ENCODE peak calls at places on chromosomes 7 and 10, in four cellular contexts. S is NT2/D1, T is H1, A is GM12878. G is an unnamed sample.

GRCh38 chr7:116395125-116395791 is 104.3 kb upstream of the CAV2 start:
- DNase-seq in S (no peak), A (no peak), T (peak; percentile 23), G (no peak)

GRCh38 chr7:111568870-111569462 is 6.7 kb upstream of the IMMP2L start:
- DNase-seq in A (no peak), T (no peak), S (no peak), G (no peak)

GRCh38 chr7:37109853-37110252 is 338.8 kb downstream of the ELMO1 start:
- DNase-seq in A (no peak), T (no peak), S (no peak), G (peak; percentile 35)

GRCh38 chr10:90418869-90419652 is 438.8 kb downstream of the HTR7 start:
- DNase-seq in A (no peak), T (no peak), S (no peak), G (peak; percentile 7)

GRCh38 chr7:69684955-69685631 is 86.8 kb downstream of the AUTS2 start:
- DNase-seq in A (no peak), T (no peak), S (no peak), G (no peak)

GRCh38 chr10:101301111-101301731 is 52.7 kb upstream of the BTRC start:
- DNase-seq in A (no peak), T (peak; percentile 49), S (no peak), G (peak; percentile 51)

GRCh38 chr7:158603773-158604755 is 16.4 kb upstream of the PTPRN2 start:
- DNase-seq in T (no peak), S (no peak), A (no peak), G (no peak)

GRCh38 chr7:83701744-83702143 is 52.8 kb upstream of the SEMA3E start:
- DNase-seq in T (no peak), S (no peak), A (no peak), G (no peak)

GRCh38 chr10:28250782-28251181 is 52.1 kb downstream of the MPP7 start:
- DNase-seq in S (no peak), A (no peak), T (no peak), G (peak; percentile 29)

DNA sequence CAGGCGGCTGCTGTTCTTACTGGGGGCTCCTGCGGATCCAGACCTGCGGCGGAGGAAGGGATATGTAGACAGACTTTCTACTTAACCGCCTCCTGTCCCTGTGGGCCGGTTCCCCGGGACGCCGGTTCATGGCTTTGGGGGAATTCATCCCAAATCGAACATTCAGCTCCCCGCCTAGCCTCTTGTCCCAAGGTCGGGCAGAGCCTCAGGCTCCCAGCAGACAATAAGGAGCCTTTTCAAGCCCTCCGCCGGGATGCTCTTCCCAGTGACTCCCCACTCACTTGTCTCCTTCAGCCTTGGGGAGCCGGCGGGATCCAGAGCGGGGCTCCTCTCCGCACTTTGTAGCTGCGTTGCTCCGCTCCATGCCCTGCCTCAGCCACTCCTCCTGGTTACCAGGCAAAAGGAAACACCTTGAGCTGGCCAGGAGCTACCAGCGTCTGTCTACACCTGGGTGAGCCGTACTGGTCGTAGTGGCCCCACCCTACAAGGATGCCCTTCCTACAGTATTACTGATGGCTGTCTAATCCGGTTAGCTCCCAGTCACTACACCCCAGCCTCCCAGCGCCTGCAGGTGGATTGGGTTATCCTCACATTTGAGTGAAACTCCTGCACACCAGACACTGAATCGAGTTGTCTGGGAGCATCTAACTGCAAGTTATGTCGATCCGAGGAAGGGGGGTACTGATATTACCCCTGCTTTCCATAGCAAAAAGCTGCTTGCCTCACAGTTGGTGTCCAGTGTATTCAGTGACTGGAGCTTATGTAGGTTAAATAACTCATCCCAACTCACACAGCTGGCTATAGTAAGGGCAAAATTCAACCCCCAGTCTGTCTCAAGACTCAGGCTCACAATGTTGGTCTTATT is at the start of gene C10orf95:
- DNase-seq in A (no peak), T (no peak), S (no peak), G (no peak)
- TF ChIP-seq SUZ12 in A (no peak), T (no peak), S (no peak), G (no peak)

GRCh38 chr7:84912993-84913635 is 273.7 kb downstream of the SEMA3D start:
- DNase-seq in A (no peak), S (no peak), T (peak; percentile 9), G (no peak)
- H3K36me3 ChIP-seq in A (no peaks in the 10 kb centered on the region), S (no peaks in the 10 kb centered on the region), T (no peaks in the 10 kb centered on the region), G (no peaks in the 10 kb centered on the region)

GRCh38 chr10:114876602-114877300 is 55.2 kb downstream of the FHIP2A start:
- DNase-seq in S (peak; percentile 73), A (peak; percentile 8), T (peak; percentile 71), G (peak; percentile 57)
- TF ChIP-seq SUZ12 in S (no peak), A (no peak), T (no peak), G (no peak)

GRCh38 chr7:43634384-43634783 is 51.5 kb downstream of the STK17A start:
- DNase-seq in T (no peak), S (no peak), A (no peak), G (no peak)

GRCh38 chr7:43630466-43630865 is 47.6 kb downstream of the STK17A start:
- DNase-seq in A (no peak), T (no peak), S (no peak), G (no peak)

GRCh38 chr7:43628431-43628830 is 45.5 kb downstream of the STK17A start:
- DNase-seq in A (no peak), T (no peak), S (no peak), G (no peak)

GRCh38 chr7:43629857-43630256 is 46.9 kb downstream of the STK17A start:
- DNase-seq in S (no peak), T (no peak), A (no peak), G (no peak)

GRCh38 chr7:43631559-43631958 is 48.7 kb downstream of the STK17A start:
- DNase-seq in A (no peak), S (no peak), T (no peak), G (no peak)
- H3K36me3 ChIP-seq in A (peaks cover 10% of the 10 kb centered on the region), S (peaks cover 75% of the 10 kb centered on the region), T (peaks cover 39% of the 10 kb centered on the region), G (peaks cover 32% of the 10 kb centered on the region)

DNA sequence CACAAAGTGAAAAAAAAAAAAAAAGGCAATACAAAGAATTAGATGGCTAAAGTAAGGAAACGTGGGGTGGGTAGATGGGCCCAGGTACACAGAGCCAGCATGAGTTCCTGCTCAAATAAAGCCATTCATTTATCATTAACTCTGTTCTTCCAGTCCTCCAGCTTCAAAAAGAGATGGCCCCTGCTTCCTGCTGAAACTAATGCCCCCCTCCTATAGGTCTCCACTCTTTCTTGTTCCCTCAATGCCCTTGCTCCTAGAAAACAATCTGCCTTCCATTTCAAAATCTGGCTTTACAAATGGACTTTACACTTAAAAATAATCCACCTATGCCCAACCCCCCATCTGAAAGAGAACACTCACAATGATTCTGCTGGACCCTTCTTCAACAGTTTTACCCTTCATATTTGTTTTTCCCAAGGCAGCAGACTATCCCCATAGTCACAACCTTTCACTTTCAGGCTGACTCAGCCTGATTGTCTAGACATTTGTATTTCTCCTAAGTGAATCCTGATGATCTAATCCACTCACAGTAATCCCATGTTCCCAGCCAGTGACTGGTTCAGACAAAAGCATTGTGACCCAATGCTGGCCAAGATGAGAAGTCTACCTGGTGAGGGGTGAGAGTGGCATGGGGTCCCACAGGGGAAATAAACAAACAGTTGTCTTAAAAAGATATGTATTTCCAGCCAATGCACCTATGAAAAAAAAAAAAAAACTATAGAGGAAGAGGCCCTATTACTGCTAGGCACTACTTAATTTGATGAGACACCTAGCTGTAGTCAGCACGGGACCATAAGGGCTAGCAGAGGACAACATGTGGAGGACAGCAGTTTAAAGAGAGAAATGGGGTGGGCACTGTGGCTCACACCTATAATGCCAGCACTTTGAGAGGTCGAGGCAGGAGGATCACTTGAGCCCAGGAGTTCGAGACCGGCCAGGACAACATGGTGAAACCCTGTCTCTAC is 74.6 kb upstream of the GRID1 start:
- DNase-seq in A (no peak), T (no peak), S (no peak), G (peak; percentile 99)
- TF ChIP-seq SUZ12 in A (no peak), T (no peak), S (no peak), G (no peak)

GRCh38 chr7:27616186-27616491 is 46.5 kb downstream of the HIBADH start:
- DNase-seq in T (no peak), S (no peak), A (no peak), G (no peak)

GRCh38 chr7:27615420-27616185 is 47.1 kb downstream of the HIBADH start:
- DNase-seq in S (no peak), T (no peak), A (no peak), G (no peak)

GRCh38 chr7:27617651-27618381 is 44.9 kb downstream of the HIBADH start:
- DNase-seq in A (no peak), T (no peak), S (no peak), G (peak; percentile 82)

GRCh38 chr7:27616914-27617548 is 45.7 kb downstream of the HIBADH start:
- DNase-seq in S (no peak), A (no peak), T (no peak), G (peak; percentile 12)

GRCh38 chr7:27619492-27619891 is 43.2 kb downstream of the HIBADH start:
- DNase-seq in A (no peak), T (no peak), S (no peak), G (no peak)
- H3K36me3 ChIP-seq in A (no peaks in the 10 kb centered on the region), T (peaks cover 10% of the 10 kb centered on the region), S (peaks cover 8% of the 10 kb centered on the region), G (peaks cover 2% of the 10 kb centered on the region)

GRCh38 chr7:16001477-16001876 is 315.0 kb upstream of the MEOX2 start:
- DNase-seq in S (no peak), A (no peak), T (no peak), G (no peak)

GRCh38 chr7:15995027-15995426 is 308.5 kb upstream of the MEOX2 start:
- DNase-seq in S (no peak), A (no peak), T (no peak), G (no peak)

GRCh38 chr7:15998617-15999016 is 312.1 kb upstream of the MEOX2 start:
- DNase-seq in T (no peak), A (no peak), S (no peak), G (no peak)
- TF ChIP-seq SUZ12 in T (no peak), A (no peak), S (no peak), G (no peak)

DNA sequence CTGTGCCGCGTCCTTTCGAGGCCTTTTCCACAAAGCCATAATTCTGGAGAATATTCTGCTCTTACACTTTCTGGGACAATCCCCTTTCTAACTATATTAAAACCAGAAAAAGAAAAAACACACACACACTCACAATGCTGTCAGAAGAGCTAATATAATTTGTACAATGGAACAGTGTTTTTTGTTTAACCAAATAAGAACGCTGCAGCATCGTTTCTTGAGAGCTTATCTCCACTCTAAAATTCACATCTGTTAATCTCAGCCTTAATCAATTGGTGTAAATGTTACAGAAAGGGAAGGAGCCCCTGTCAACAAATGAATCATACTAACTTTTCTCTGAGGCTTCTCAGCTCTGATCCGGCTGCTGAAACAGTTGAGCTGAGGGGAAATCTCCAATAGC is 123.9 kb downstream of the GALNT11 start:
- DNase-seq in T (no peak), S (no peak), A (no peak), G (no peak)
- H3K36me3 ChIP-seq in T (peaks cover 74% of the 10 kb centered on the region), S (peaks cover 63% of the 10 kb centered on the region), A (peaks cover 22% of the 10 kb centered on the region), G (peaks cover 23% of the 10 kb centered on the region)

DNA sequence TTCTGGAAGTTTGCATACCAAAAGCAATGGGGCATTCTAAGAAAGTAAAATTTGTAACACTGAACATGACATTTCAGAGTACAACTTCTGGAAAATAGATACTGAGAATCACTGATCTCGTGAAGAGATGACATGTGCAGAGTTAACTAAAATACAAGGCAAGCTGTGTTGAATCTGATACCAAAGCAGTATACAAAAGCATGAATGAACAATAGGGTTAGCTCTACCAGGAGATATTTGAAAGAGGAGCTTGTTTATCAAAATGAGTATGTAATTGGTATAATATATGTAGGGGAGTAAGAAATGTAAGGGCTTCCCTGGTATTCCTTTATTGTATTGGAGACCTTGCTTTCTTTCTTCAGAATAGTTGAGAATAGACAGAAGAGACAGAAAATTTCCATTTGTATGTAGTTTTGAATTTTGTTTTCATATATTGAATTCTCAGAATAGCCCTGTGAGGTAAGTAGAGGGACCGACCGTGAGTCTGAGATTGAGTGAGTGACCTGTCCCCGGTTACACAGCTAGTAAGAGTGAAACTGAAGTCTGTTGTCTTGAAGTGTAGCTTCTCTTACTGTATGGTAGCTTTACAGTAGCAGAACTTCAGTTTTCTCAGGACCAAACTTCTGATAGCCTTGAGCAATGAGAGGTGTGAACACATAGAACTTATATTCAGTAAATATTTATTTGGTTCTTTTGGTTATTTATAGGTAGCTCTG is 5.0 kb downstream of the HBP1 start:
- DNase-seq in S (no peak), T (no peak), A (no peak), G (no peak)
- TF ChIP-seq SUZ12 in S (no peak), T (no peak), A (no peak), G (no peak)